ENCODE peak calls at places on chromosomes 6 and 20, in eight cellular contexts. G, Z, J, E, K, V, P and U are unnamed samples.

GRCh38 chr6:157479464-157480303 is 98.7 kb downstream of the ZDHHC14 start:
- DNase-seq in G (no peak), Z (no peak), J (no peak), E (no peak), K (no peak), V (no peak), P (no peak), U (no peak)

GRCh38 chr6:64459411-64459810 is 823.8 kb downstream of the PHF3 start:
- DNase-seq in G (no peak), Z (no peak), J (no peak), E (no peak), K (no peak), V (no peak), P (no peak), U (no peak)

GRCh38 chr6:29946787-29947186 is 4.5 kb downstream of the HLA-A start:
- DNase-seq in G (no peak), Z (no peak), J (no peak), E (no peak), K (no peak), V (no peak), P (no peak), U (no peak)

GRCh38 chr6:42720739-42721138 is 1.7 kb downstream of the PRPH2 start:
- DNase-seq in G (no peak), Z (peak), J (no peak), E (no peak), K (no peak), V (peak), P (no peak), U (no peak)

GRCh38 chr6:43972179-43972914 is 154.9 kb downstream of the MRPL14 start:
- DNase-seq in G (no peak), Z (no peak), J (no peak), E (no peak), K (no peak), V (no peak), P (no peak), U (no peak)

GRCh38 chr6:15948930-15949900 is 179.7 kb upstream of the MYLIP start:
- DNase-seq in G (peak), Z (peak), J (no peak), E (no peak), K (peak), V (no peak), P (no peak), U (peak)

GRCh38 chr6:159217595-159218275 is 48.5 kb downstream of the FNDC1 start:
- DNase-seq in G (peak), Z (peak), J (no peak), E (no peak), K (peak), V (peak), P (no peak), U (no peak)

GRCh38 chr6:110217255-110217654 is 37.0 kb downstream of the CDC40 start:
- DNase-seq in G (no peak), Z (peak), J (no peak), E (no peak), K (no peak), V (peak), P (no peak), U (no peak)

GRCh38 chr6:14450133-14451040 is 332.8 kb downstream of the CD83 start:
- DNase-seq in G (no peak), Z (no peak), J (no peak), E (no peak), K (no peak), V (no peak), P (no peak), U (no peak)

GRCh38 chr6:170098428-170099170 is 192.3 kb downstream of the DLL1 start:
- DNase-seq in G (peak), Z (no peak), J (no peak), E (no peak), K (no peak), V (no peak), P (peak), U (no peak)

GRCh38 chr6:38776515-38776914 is 61.4 kb downstream of the DNAH8 start:
- DNase-seq in G (no peak), Z (peak), J (no peak), E (no peak), K (no peak), V (peak), P (no peak), U (no peak)

GRCh38 chr6:9978480-9978879 is 436.4 kb downstream of the TFAP2A start:
- DNase-seq in G (no peak), Z (no peak), J (no peak), E (no peak), K (no peak), V (no peak), P (no peak), U (no peak)

GRCh38 chr6:54737247-54737646 is 109.3 kb upstream of the FAM83B start:
- DNase-seq in G (peak), Z (no peak), J (no peak), E (no peak), K (no peak), V (no peak), P (no peak), U (no peak)

GRCh38 chr6:82264824-82265223 is 17.3 kb upstream of the IBTK start:
- DNase-seq in G (no peak), Z (no peak), J (no peak), E (no peak), K (no peak), V (no peak), P (no peak), U (no peak)

GRCh38 chr6:40308533-40309306 is 278.4 kb downstream of the LRFN2 start:
- DNase-seq in G (peak), Z (peak), J (peak), E (peak), K (peak), V (peak), P (no peak), U (peak)

GRCh38 chr6:11551053-11551452 is 13.5 kb downstream of the TMEM170B start:
- DNase-seq in G (no peak), Z (no peak), J (no peak), E (no peak), K (no peak), V (no peak), P (no peak), U (no peak)

GRCh38 chr20:33531047-33531877 is 41.4 kb downstream of the CBFA2T2 start:
- DNase-seq in G (no peak), Z (peak), J (no peak), E (no peak), K (no peak), V (peak), P (no peak), U (no peak)

GRCh38 chr6:17096657-17097056 is 5.2 kb upstream of the STMND1 start:
- DNase-seq in G (no peak), Z (no peak), J (no peak), E (no peak), K (no peak), V (no peak), P (no peak), U (no peak)

GRCh38 chr6:17091122-17091521 is 10.7 kb upstream of the STMND1 start:
- DNase-seq in G (no peak), Z (no peak), J (no peak), E (no peak), K (no peak), V (no peak), P (no peak), U (no peak)

GRCh38 chr6:17096076-17096475 is 5.8 kb upstream of the STMND1 start:
- DNase-seq in G (peak), Z (no peak), J (no peak), E (no peak), K (no peak), V (peak), P (no peak), U (no peak)

GRCh38 chr6:17098007-17098406 is 3.8 kb upstream of the STMND1 start:
- DNase-seq in G (no peak), Z (no peak), J (no peak), E (no peak), K (no peak), V (no peak), P (no peak), U (no peak)

GRCh38 chr6:17093692-17094091 is 8.2 kb upstream of the STMND1 start:
- DNase-seq in G (no peak), Z (no peak), J (no peak), E (no peak), K (peak), V (no peak), P (no peak), U (no peak)
- TF ChIP-seq CTCF in G (no peak), Z (peak), J (no peak), E (no peak), K (no peak), V (peak), P (no peak), U (peak)

GRCh38 chr20:13809855-13810254 is 25.0 kb downstream of the NDUFAF5 start:
- DNase-seq in G (no peak), Z (no peak), J (no peak), E (no peak), K (no peak), V (no peak), P (no peak), U (no peak)
- TF ChIP-seq CTCF in G (no peak), Z (no peak), J (no peak), E (no peak), K (no peak), V (no peak), P (no peak), U (no peak)

DNA sequence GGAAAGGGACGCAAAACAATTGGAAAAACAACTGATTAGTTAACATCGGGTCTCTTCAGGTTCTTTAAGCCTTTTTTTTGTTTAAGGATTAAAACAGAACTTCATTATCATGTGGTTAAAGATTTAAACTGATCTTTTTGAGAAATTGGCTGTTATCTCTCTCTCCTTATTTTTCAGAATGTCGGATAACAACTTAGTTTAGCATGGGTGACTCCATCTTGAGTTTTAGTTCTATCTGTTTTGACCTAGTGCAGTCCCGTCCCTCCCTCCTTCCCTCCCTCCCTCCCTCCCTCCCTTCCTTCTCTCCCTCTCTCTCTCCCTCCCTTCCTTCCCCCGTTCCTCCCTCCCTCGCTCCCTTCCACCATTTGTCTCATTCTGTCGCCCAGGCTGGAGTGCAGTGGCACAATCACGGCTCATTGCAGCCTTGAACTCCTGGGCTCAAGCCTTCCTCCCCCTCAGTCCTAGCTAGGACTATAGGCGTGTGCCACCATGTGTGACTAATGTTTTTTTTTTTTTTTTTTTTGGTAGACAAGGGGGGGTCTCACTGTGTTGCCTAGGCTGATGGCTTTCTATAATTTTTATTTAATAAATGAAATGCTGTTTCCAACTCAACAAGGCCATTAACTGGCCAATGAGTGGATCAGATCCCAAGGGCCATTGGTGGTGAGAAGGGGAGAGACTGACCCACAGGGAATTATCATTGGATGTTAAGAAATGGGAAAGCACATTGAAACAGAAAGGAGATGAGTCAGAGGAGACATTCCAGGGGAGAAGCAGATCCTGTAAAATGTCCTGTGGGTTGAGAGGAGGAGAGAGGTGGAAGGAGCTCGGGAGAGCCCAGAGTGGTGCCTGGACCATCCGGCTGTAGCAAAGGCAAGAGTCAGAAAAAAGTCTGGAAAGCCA is 13.6 kb downstream of the BAK1 start:
- DNase-seq in G (no peak), Z (peak), J (no peak), E (no peak), K (no peak), V (no peak), P (no peak), U (no peak)
- TF ChIP-seq CTCF in G (no peak), Z (no peak), J (no peak), E (no peak), K (no peak), V (no peak), P (no peak), U (no peak)

DNA sequence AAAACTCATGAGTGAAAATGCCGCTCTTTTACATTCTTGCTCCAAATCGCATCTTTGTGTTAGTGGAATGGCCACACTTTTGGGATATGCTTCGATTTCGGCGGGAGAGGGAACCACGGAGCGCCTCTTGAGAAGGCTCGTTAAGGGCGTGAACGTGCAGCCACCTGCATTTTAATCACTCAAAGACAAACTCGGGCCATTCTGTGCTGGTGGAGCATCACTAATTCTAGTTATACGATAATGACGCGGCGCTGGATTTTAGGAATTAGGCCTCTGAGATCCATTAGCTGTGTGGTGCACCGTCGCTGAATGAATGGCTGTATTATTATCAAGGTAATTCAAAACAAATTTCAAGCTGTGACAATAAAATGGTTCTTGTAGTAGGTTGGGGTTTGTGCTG is 305.5 kb downstream of the CDH4 start:
- DNase-seq in G (no peak), Z (no peak), J (no peak), E (no peak), K (no peak), V (peak), P (no peak), U (no peak)
- TF ChIP-seq CTCF in G (no peak), Z (no peak), J (no peak), E (no peak), K (no peak), V (no peak), P (no peak), U (no peak)

DNA sequence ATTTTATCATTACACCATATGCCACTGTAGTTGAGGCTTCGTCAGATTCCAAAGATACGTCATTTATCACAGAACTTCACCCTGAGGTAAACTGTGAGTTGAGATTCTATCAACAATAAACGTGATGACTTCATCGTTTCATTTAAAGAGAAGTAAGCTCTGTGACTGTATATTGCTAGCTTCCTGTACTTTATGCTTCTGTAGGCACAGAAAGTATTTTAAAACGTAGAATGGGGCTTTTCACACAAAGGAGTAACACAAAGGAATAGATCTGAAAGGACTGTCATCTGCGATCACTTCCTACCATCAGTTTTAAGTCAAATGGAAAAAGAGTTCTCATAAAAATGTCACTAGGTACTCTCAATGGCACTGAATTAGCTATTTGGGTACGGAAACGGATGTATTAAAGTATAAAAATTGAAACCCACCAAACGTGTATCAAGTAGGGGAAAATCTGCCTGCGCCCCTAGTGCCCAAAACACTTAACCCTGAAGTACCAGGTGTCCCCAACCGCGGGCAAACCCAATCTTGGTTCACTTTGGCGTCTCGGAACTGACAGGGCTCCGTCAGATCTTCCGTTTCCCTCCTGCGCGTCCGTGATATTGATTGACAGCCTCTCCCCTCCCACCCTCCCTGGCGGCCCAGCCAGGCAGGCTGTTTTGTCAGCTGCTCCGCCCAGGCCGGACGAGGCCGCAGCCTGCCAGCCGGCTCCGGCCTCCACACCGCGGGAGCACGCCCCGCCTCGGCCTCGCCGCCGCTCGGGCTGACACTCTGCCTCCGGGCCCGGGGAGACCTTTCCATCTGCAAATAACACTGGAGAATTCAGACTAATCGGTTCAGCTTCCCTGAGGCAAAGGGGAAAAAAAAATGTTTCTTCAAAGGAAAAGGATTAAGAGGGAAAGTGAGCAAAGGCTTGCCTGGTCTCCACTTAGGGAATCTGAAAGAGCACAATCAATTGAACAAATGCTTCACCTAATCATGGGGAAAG is 234.7 kb upstream of the MCHR2 start:
- DNase-seq in G (peak), Z (peak), J (peak), E (peak), K (peak), V (peak), P (no peak), U (peak)
- TF ChIP-seq CTCF in G (no peak), Z (peak), J (no peak), E (peak), K (no peak), V (peak), P (no peak), U (peak)

GRCh38 chr6:65776332-65776731 is 69.3 kb upstream of the EYS start:
- DNase-seq in G (peak), Z (no peak), J (no peak), E (no peak), K (no peak), V (no peak), P (no peak), U (no peak)
- TF ChIP-seq CTCF in G (no peak), Z (no peak), J (no peak), E (no peak), K (no peak), V (no peak), P (no peak), U (peak)

GRCh38 chr6:147054158-147054557 is 150.1 kb upstream of the STXBP5 start:
- DNase-seq in G (no peak), Z (no peak), J (no peak), E (no peak), K (no peak), V (no peak), P (no peak), U (no peak)
- TF ChIP-seq CTCF in G (no peak), Z (no peak), J (no peak), E (no peak), K (no peak), V (no peak), P (no peak), U (no peak)

GRCh38 chr6:100691972-100692371 is 189.2 kb downstream of the ASCC3 start:
- DNase-seq in G (no peak), Z (no peak), J (no peak), E (no peak), K (no peak), V (no peak), P (no peak), U (no peak)
- TF ChIP-seq CTCF in G (no peak), Z (no peak), J (no peak), E (no peak), K (no peak), V (no peak), P (no peak), U (no peak)

DNA sequence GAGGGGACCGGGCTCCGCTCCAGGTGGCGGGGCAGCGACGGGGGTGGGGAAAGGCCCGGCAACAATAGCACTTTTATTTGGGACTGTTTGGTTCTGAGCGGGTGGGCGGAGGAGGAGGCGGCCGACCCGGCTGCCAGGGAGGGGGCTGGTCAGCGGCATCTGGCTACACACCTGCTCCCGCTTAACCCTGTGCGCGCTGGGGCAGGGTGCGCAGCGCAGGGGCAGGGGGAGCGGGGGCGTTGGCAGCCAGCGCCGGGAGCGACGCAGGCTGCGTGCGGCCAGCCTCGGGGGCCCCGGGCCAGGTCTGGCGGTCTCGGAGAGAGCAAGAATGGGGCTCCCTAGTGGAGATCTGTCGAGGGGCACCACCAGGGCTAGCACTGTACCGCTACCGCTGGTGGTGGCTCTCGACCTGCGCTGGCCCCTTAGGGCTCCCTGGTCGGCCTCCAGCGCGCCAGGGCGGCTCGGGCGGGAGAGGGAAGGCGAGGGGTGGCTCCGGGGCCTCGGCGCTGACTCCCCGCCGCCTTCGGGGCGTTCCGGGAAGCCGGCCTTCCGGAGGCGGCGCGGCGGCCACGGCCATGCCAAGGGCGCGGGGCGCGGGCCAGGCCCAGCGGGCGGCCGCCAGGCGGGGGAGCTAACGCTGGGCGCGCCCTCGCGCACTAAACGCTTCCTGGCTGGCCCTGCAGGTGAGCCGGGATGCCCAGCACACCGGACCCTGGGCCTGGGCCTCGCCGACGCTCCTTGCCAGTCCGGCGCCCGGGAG is 92.4 kb downstream of the NCR2 start:
- DNase-seq in G (peak), Z (no peak), J (no peak), E (peak), K (peak), V (no peak), P (no peak), U (peak)
- TF ChIP-seq CTCF in G (no peak), Z (no peak), J (peak), E (peak), K (no peak), V (no peak), P (no peak), U (peak)

GRCh38 chr6:167044696-167045095 is 45.5 kb downstream of the CEP43 start:
- DNase-seq in G (no peak), Z (no peak), J (no peak), E (peak), K (no peak), V (no peak), P (no peak), U (no peak)

GRCh38 chr6:167049275-167049674 is 50.1 kb downstream of the CEP43 start:
- DNase-seq in G (no peak), Z (no peak), J (no peak), E (no peak), K (no peak), V (no peak), P (no peak), U (no peak)

GRCh38 chr6:167045828-167046580 is 46.8 kb downstream of the CEP43 start:
- DNase-seq in G (no peak), Z (no peak), J (no peak), E (no peak), K (peak), V (no peak), P (no peak), U (no peak)

GRCh38 chr6:167047554-167047953 is 48.4 kb downstream of the CEP43 start:
- DNase-seq in G (no peak), Z (no peak), J (no peak), E (no peak), K (no peak), V (no peak), P (peak), U (no peak)

GRCh38 chr6:167046861-167047495 is 47.8 kb downstream of the CEP43 start:
- DNase-seq in G (no peak), Z (no peak), J (no peak), E (no peak), K (no peak), V (no peak), P (no peak), U (no peak)
- TF ChIP-seq CTCF in G (no peak), Z (no peak), J (no peak), E (no peak), K (no peak), V (no peak), P (no peak), U (no peak)